ENCODE peak calls at places on chromosome 20, in four cellular contexts. K is HCT116, G is GM12878, U is HepG2. J is an unnamed sample.
A peak's percentile ranks its signal among the peaks of the same experiment; 100 is the strongest.

GRCh38 chr20:64090165-64090564 is 6.0 kb upstream of the LKAAEAR1 start:
- DNase-seq in U (no peak), K (no peak), G (no peak), J (peak; percentile 71)

GRCh38 chr20:10762216-10762615 is 88.4 kb upstream of the JAG1 start:
- DNase-seq in K (no peak), G (no peak), U (no peak), J (no peak)

GRCh38 chr20:35776513-35777101 is 4.8 kb downstream of the PHF20 start:
- DNase-seq in G (no peak), U (no peak), K (no peak), J (peak; percentile 59)

GRCh38 chr20:46129955-46130481 is 11.9 kb downstream of the CD40 start:
- DNase-seq in G (peak; percentile 59), U (no peak), K (no peak), J (no peak)

GRCh38 chr20:40232288-40232687 is 456.7 kb downstream of the MAFB start:
- DNase-seq in G (no peak), K (no peak), U (no peak), J (no peak)

GRCh38 chr20:23640873-23641667 is 3.3 kb upstream of the CST3 start:
- DNase-seq in G (no peak), K (no peak), U (peak; percentile 86), J (no peak)

GRCh38 chr20:32564921-32565734 is 20.0 kb downstream of the NOL4L start:
- DNase-seq in U (no peak), G (no peak), K (no peak), J (peak; percentile 64)

GRCh38 chr20:59324441-59324840 is 24.0 kb downstream of the EDN3 start:
- DNase-seq in U (no peak), G (no peak), K (no peak), J (no peak)

GRCh38 chr20:40262219-40262618 is 426.8 kb downstream of the MAFB start:
- DNase-seq in U (no peak), K (no peak), G (no peak), J (no peak)

GRCh38 chr20:23049201-23049932 is at the start of gene THBD:
- DNase-seq in G (no peak), U (no peak), K (no peak), J (no peak)

GRCh38 chr20:62726716-62727583 is 18.3 kb downstream of the NTSR1 start:
- DNase-seq in G (no peak), K (no peak), U (no peak), J (no peak)

GRCh38 chr20:3940905-3941304 is 51.7 kb downstream of the PANK2 start:
- DNase-seq in U (no peak), K (no peak), G (no peak), J (no peak)

GRCh38 chr20:4603724-4604123 is 118.0 kb upstream of the PRND start:
- DNase-seq in G (no peak), U (no peak), K (no peak), J (no peak)

GRCh38 chr20:63850689-63851547 is 10.4 kb upstream of the ABHD16B start:
- DNase-seq in G (peak; percentile 83), K (no peak), U (no peak), J (no peak)

GRCh38 chr20:62621251-62622110 is 20.8 kb upstream of the SLCO4A1 start:
- DNase-seq in U (no peak), K (no peak), G (no peak), J (no peak)

GRCh38 chr20:35146299-35146921 is 726 bp downstream of the EDEM2 start:
- DNase-seq in G (no peak), U (peak; percentile 56), K (no peak), J (peak; percentile 54)

GRCh38 chr20:64106435-64106961 is 867 bp downstream of the NPBWR2 start:
- DNase-seq in G (no peak), U (no peak), K (no peak), J (no peak)

GRCh38 chr20:24755411-24755922 is 193.6 kb upstream of the CST7 start:
- DNase-seq in K (no peak), U (peak; percentile 92), G (no peak), J (no peak)
- TF ChIP-seq ZBTB33 in K (no peak), U (no peak), G (no peak), J (no peak)

GRCh38 chr20:1002682-1003561 is 811 bp upstream of the RSPO4 start:
- DNase-seq in U (no peak), G (no peak), K (no peak), J (no peak)
- TF ChIP-seq EZH2 in U (no peak), G (no peak), K (no peak), J (no peak)

DNA sequence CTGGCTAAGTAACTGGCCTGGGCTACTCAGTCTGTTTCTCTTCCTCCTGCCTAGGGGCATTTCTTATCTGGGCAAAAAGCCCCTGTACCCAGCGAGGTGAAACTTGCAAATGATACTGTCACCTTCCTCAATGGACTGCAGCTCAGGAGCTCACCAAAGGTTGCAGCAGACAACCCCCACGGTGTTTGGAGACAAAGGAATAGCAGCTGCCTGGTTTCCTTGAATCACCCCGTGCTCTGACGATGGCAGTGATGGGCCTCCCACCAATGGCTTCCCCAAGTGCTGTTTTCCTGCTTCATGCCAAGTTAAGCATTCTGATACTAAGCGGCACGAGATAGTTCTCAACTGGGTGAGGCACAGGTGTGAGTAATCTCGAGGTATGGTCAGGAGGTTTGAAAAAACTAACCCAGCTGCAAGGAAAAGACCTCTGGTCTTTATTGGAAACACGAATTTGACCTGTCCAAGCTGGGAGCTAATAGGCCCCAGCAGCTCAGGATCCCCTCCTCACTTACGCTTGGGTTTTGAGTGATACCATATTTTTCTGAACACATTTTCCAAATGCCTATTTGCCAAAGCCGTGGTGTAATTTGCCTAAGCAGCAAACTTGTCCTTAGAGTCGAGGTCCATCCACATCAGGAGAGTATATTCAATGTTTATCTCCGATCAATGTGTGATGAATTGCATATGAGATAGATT is 128.1 kb downstream of the BCAS1 start:
- DNase-seq in K (no peak), U (no peak), G (peak; percentile 63), J (no peak)
- TF ChIP-seq ZBTB33 in K (no peak), U (no peak), G (no peak), J (no peak)

GRCh38 chr20:51545515-51545914 is 3.0 kb upstream of the NFATC2 start:
- DNase-seq in G (no peak), K (no peak), U (no peak), J (no peak)
- TF ChIP-seq EZH2 in G (no peak), K (no peak), U (no peak), J (no peak)

DNA sequence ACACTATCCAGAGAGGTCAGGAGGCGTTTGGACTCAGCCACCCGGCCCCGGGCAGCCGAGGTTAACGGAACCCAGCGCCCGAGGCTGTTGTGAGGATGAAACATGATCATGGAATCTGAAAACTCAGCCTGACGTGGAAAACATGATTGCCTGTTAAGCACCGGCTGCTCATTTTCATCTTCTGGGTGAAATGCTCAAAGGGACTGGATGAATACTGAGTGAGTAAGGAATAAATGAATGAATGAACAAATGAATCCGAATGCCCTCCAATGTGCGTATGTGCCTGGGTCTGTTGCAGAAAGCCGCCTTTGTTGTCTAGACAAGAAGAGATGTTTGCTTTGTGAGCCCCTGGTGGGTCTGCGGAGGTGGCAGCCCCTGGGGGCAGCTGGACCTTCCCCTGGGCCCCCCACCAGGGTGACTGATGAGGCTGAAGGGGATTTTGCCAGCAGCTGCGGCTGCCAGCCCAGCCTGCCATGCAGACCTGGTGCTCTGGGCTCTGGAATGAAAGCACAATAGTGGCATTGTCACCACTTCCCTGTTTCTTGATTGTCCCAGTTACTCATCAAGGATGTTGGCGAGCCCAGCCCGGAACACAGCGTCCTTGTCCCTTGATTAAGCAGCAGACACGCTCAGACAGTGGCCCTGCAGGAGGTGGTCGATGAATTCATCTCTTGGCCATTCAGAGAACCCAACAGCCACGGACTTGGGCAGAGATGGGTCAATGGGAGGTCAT is 211.1 kb downstream of the ANKRD60 start:
- DNase-seq in G (no peak), K (peak; percentile 89), U (peak; percentile 34), J (no peak)
- TF ChIP-seq ZBTB33 in G (no peak), K (no peak), U (no peak), J (no peak)

DNA sequence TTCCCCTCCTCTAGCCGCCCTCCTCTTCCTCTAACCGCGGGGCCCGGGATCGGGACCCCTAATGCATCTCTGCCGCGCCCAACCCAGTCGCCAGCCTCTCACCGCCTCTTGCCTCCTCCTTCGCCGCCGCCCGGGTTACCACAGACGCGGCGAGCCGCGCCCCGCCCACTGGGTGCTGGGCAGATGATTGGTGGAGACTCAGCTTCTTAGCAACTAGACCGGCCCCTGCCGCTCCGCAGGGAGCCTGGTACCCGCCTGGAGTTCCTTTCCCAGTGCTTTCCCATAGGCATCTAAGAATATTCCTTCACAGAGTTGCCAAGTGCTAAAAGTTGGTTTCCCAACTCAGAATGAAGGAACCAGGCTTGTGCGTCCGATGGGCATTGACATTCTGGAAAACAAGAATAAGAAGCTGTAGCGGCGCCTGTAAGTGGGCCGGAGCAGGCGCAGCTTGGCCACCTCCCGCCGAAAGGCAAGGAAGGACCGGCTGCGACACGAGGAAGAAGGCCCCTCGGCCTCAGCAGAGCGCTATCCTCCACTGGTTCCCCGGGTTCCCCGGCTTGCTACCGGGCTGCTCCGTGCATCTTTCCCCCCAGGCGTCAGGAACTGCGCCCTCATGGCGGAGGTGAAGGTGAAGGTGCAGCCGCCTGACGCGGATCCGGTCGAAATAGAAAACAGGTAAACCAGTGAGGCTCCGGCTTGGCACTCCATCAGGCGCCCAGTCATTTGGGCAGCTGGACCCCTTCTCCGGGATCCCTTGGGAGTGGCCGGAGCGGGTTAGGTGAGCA is at the start of the genes DZANK1 and POLR3F:
- DNase-seq in U (peak; percentile 97), G (peak; percentile 75), K (peak; percentile 91), J (peak; percentile 94)
- TF ChIP-seq EZH2 in U (no peak), G (no peak), K (no peak), J (no peak)

GRCh38 chr20:17733781-17734304 is 34.1 kb downstream of the BANF2 start:
- DNase-seq in U (no peak), G (no peak), K (no peak), J (no peak)

GRCh38 chr20:17734374-17734773 is 34.6 kb downstream of the BANF2 start:
- DNase-seq in U (no peak), G (no peak), K (no peak), J (no peak)

GRCh38 chr20:17732907-17733521 is 33.2 kb downstream of the BANF2 start:
- DNase-seq in U (no peak), K (no peak), G (no peak), J (no peak)

GRCh38 chr20:17735959-17736621 is 36.3 kb downstream of the BANF2 start:
- DNase-seq in G (no peak), K (no peak), U (no peak), J (no peak)

DNA sequence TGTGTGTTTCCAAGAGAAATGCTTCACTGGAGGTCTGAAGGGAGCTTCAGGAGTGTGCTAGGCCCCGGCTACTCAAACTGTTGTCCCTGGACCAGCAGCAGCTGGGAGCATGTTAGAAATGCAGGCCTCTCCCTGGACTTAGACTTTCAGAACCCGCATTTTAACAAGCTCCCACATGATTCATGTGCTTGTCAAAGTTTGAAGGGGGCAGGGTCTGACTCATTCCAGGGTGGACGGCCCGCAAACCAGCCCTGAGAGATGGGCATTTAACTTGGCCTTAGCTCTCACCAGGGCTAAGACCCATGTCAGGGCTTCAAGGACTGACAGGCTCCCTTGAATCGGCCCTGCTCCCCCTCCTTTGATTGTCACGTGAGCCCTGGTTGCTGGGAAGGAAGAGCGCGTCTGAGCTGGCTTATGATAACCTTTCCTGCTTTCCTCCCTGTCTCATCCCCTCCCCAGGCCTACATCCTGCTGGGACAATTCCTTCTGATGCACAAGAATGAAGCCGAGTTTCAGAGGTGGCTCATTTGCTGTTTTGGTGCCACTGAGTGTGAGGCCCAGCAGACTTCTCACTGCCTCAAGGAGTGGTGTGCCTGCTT is 35.5 kb downstream of the BANF2 start:
- DNase-seq in G (no peak), U (no peak), K (no peak), J (no peak)
- TF ChIP-seq ZBTB33 in G (no peak), U (no peak), K (no peak), J (no peak)

J was measured in K562.